ENCODE peak calls at places on chromosomes 3 and 15, in nine cellular contexts. X is stimulated activated naive B cell treated with anti-CD40 and anti-IgM and Interleukin-4, amounts not matched to agents 10 μg/mL and 1 μg/mL and 100 μg/mL, for 72 hours; W is T-helper 9 cell; A is left ventricle myocardium superior; L is NCI-H524; E is B cell; J is HuH-7; R is NCI-H1105; G is HEK293T. T is an unnamed sample.

GRCh38 chr15:65553691-65554090 is 23.4 kb downstream of the HACD3 start:
- DNase-seq in R (peak; percentile 28), W (no peak), X (no peak), A (no peak), G (no peak), J (no peak), E (no peak), L (no peak), T (no peak)

GRCh38 chr15:66069751-66070150 is 183.8 kb downstream of the MEGF11 start:
- DNase-seq in W (no peak), E (no peak), L (no peak), J (no peak), G (no peak), A (no peak), X (no peak), R (no peak), T (no peak)

GRCh38 chr15:45776772-45777171 is 141.9 kb downstream of the SQOR start:
- DNase-seq in A (no peak), W (no peak), E (no peak), R (no peak), J (no peak), X (no peak), L (no peak), G (no peak), T (no peak)

GRCh38 chr15:28969511-28970085 is 83.8 kb downstream of the APBA2 start:
- DNase-seq in E (no peak), L (no peak), W (no peak), G (no peak), J (no peak), X (no peak), A (no peak), R (no peak), T (no peak)

GRCh38 chr3:47434849-47435248 is 40.9 kb downstream of the SCAP start:
- DNase-seq in R (no peak), L (no peak), E (no peak), G (no peak), W (no peak), J (no peak), X (no peak), A (no peak), T (no peak)

GRCh38 chr3:9074079-9074478 is 110.8 kb upstream of the RAD18 start:
- DNase-seq in L (no peak), E (no peak), G (no peak), W (no peak), A (no peak), J (no peak), R (no peak), X (no peak), T (no peak)

GRCh38 chr15:71118345-71118744 is 3.1 kb downstream of the THSD4 start:
- DNase-seq in E (no peak), J (no peak), W (no peak), A (no peak), R (no peak), G (no peak), L (no peak), X (no peak), T (no peak)

GRCh38 chr3:188126271-188126670 is 27.7 kb upstream of the LPP start:
- DNase-seq in L (no peak), J (no peak), X (no peak), R (no peak), A (no peak), E (no peak), G (no peak), W (no peak), T (no peak)

GRCh38 chr3:16318216-16318615 is 53.2 kb downstream of the OXNAD1 start:
- DNase-seq in G (no peak), W (no peak), A (no peak), X (no peak), E (no peak), L (no peak), R (no peak), J (peak; percentile 52), T (no peak)

GRCh38 chr15:33016405-33017024 is 178.0 kb downstream of the FMN1 start:
- DNase-seq in X (no peak), L (no peak), E (no peak), R (no peak), A (no peak), G (no peak), J (no peak), W (no peak), T (no peak)

GRCh38 chr15:36371509-36371908 is 207.9 kb upstream of the CDIN1 start:
- DNase-seq in W (no peak), R (no peak), A (no peak), L (no peak), E (no peak), J (no peak), G (no peak), X (no peak), T (no peak)

GRCh38 chr15:34271493-34271892 is 46.7 kb downstream of the EMC4 start:
- DNase-seq in A (no peak), R (no peak), G (no peak), W (no peak), E (no peak), L (no peak), X (no peak), J (peak; percentile 10), T (no peak)

GRCh38 chr15:72319360-72319984 is 485 bp downstream of the CELF6 start:
- DNase-seq in J (peak; percentile 92), X (peak; percentile 15), W (peak; percentile 53), R (no peak), A (peak; percentile 86), L (no peak), E (peak; percentile 72), G (peak; percentile 85), T (peak; percentile 58)

GRCh38 chr15:53974121-53974520 is 4.1 kb upstream of the UNC13C start:
- DNase-seq in L (no peak), R (no peak), G (no peak), A (no peak), J (no peak), E (no peak), X (no peak), W (no peak), T (no peak)

GRCh38 chr3:155730843-155731242 is 14.0 kb downstream of the PLCH1 start:
- DNase-seq in X (no peak), J (no peak), R (no peak), L (no peak), G (no peak), E (no peak), W (no peak), A (no peak), T (no peak)

GRCh38 chr15:40926659-40927496 is 2.3 kb upstream of the DLL4 start:
- DNase-seq in E (no peak), J (no peak), G (no peak), W (no peak), A (no peak), L (no peak), R (no peak), X (no peak), T (no peak)

GRCh38 chr15:73683624-73684536 is at the start of gene CD276:
- DNase-seq in R (no peak), L (no peak), J (peak; percentile 96), X (no peak), A (peak; percentile 91), W (no peak), G (peak; percentile 62), E (no peak), T (peak; percentile 83)

GRCh38 chr3:126927846-126928245 is 55.1 kb upstream of the PLXNA1 start:
- DNase-seq in G (no peak), J (no peak), R (no peak), A (no peak), L (no peak), E (no peak), W (no peak), X (no peak), T (peak; percentile 19)

GRCh38 chr15:93428135-93428534 is 339.1 kb upstream of the RGMA start:
- DNase-seq in R (no peak), E (no peak), G (no peak), L (no peak), A (no peak), J (no peak), W (no peak), X (no peak), T (no peak)

GRCh38 chr3:120429921-120430361 is 20.9 kb downstream of the FSTL1 start:
- DNase-seq in X (no peak), R (no peak), G (no peak), J (no peak), L (no peak), E (no peak), W (no peak), A (no peak), T (no peak)

GRCh38 chr3:46280105-46280797 is 38.0 kb downstream of the CCR3 start:
- DNase-seq in R (no peak), J (no peak), G (no peak), X (no peak), A (no peak), W (peak; percentile 25), E (no peak), L (no peak), T (no peak)

GRCh38 chr3:23490459-23490858 is 287.3 kb downstream of the UBE2E2 start:
- DNase-seq in E (no peak), A (no peak), J (no peak), W (no peak), L (no peak), G (no peak), X (no peak), R (no peak), T (no peak)

GRCh38 chr3:11720220-11721113 is 76.8 kb upstream of the VGLL4 start:
- DNase-seq in E (peak; percentile 70), L (peak; percentile 49), W (peak; percentile 35), J (peak; percentile 73), G (peak; percentile 70), A (peak; percentile 78), X (peak; percentile 34), R (no peak), T (peak; percentile 72)

GRCh38 chr15:52745326-52746161 is 44.6 kb downstream of the ONECUT1 start:
- DNase-seq in J (no peak), G (no peak), E (no peak), W (no peak), L (no peak), X (no peak), A (no peak), R (no peak), T (no peak)

GRCh38 chr3:171306631-171307030 is 153.6 kb downstream of the TNIK start:
- DNase-seq in W (no peak), E (no peak), X (no peak), J (no peak), R (no peak), A (peak; percentile 76), L (no peak), G (peak; percentile 31), T (no peak)

GRCh38 chr3:194730369-194730768 is 44.7 kb downstream of the FAM43A start:
- DNase-seq in L (peak; percentile 98), E (no peak), W (no peak), A (no peak), G (no peak), J (no peak), X (no peak), R (peak; percentile 94), T (peak; percentile 21)

GRCh38 chr15:70833897-70834765 is 19.8 kb downstream of the LARP6 start:
- DNase-seq in J (peak; percentile 54), E (no peak), W (no peak), A (no peak), R (peak; percentile 21), L (no peak), X (no peak), G (peak; percentile 55), T (no peak)

GRCh38 chr3:8954938-8955763 is 8.1 kb downstream of the RAD18 start:
- DNase-seq in L (no peak), R (no peak), E (peak; percentile 43), G (no peak), W (no peak), J (no peak), A (no peak), X (peak; percentile 60), T (no peak)

GRCh38 chr3:185997130-185997529 is 59.3 kb upstream of the TRA2B start:
- DNase-seq in X (no peak), A (no peak), R (no peak), E (no peak), G (no peak), W (no peak), L (no peak), J (no peak), T (no peak)

GRCh38 chr3:71018794-71019193 is 564.7 kb downstream of the FOXP1 start:
- DNase-seq in G (no peak), W (no peak), R (no peak), E (no peak), A (no peak), L (no peak), J (no peak), X (no peak), T (no peak)

T was measured in WERI-Rb-1.